ENCODE peak calls at places on chromosomes 3 and 15, in five cellular contexts. J is hepatocyte, L is PC-3, F is HCT116, Z is SK-N-SH. U is an unnamed sample.

GRCh38 chr3:63745757-63746156 is 73.3 kb upstream of the C3orf49 start:
- DNase-seq in L (no peak), Z (no peak), J (no peak), F (no peak), U (no peak)

GRCh38 chr3:46852329-46852720 is 10.9 kb downstream of the MYL3 start:
- DNase-seq in J (no peak), L (no peak), Z (no peak), F (no peak), U (no peak)

GRCh38 chr3:32780071-32780734 is 37.6 kb upstream of the TRIM71 start:
- DNase-seq in J (no peak), L (no peak), Z (no peak), F (no peak), U (no peak)

GRCh38 chr3:100492810-100493140 is 356 bp downstream of the TMEM45A start:
- DNase-seq in F (no peak), Z (no peak), L (peak; percentile 38), J (no peak), U (no peak)

GRCh38 chr15:61050844-61051569 is 178.1 kb downstream of the RORA start:
- DNase-seq in Z (no peak), L (peak; percentile 23), F (no peak), J (no peak), U (no peak)

GRCh38 chr3:183629546-183630301 is 5.7 kb upstream of the KLHL24 start:
- DNase-seq in F (no peak), Z (no peak), J (no peak), L (no peak), U (no peak)

GRCh38 chr15:77474987-77475385 is 54.3 kb downstream of the HMG20A start:
- DNase-seq in J (no peak), L (no peak), Z (no peak), F (no peak), U (no peak)

GRCh38 chr3:157573281-157573680 is 70.1 kb upstream of the VEPH1 start:
- DNase-seq in F (no peak), Z (no peak), L (peak; percentile 23), J (no peak), U (no peak)

GRCh38 chr3:192917508-192918274 is at the start of gene MB21D2:
- DNase-seq in J (peak; percentile 90), F (peak; percentile 69), L (peak; percentile 83), Z (peak; percentile 94), U (no peak)

GRCh38 chr3:150409125-150409526 is 1.0 kb downstream of the TSC22D2 start:
- DNase-seq in Z (no peak), L (peak; percentile 13), F (no peak), J (no peak), U (peak; percentile 33)

GRCh38 chr15:59830143-59830542 is 141.0 kb upstream of the BNIP2 start:
- DNase-seq in F (no peak), Z (no peak), J (no peak), L (no peak), U (no peak)

GRCh38 chr3:51408021-51408420 is 16.9 kb downstream of the RBM15B start:
- DNase-seq in L (no peak), J (no peak), F (no peak), Z (no peak), U (no peak)

GRCh38 chr3:61778095-61778494 is 216.7 kb downstream of the PTPRG start:
- DNase-seq in Z (no peak), J (no peak), L (no peak), F (no peak), U (no peak)

GRCh38 chr3:15681668-15682067 is 80.1 kb downstream of the BTD start:
- DNase-seq in L (no peak), F (no peak), Z (no peak), J (no peak), U (no peak)

GRCh38 chr3:196969660-196970546 is 1.3 kb upstream of the PIGZ start:
- DNase-seq in Z (peak; percentile 97), J (peak; percentile 86), L (peak; percentile 76), F (no peak), U (peak; percentile 73)

GRCh38 chr3:129694228-129694627 is 87.8 kb upstream of the PLXND1 start:
- DNase-seq in L (peak; percentile 52), J (peak; percentile 59), Z (no peak), F (peak; percentile 18), U (no peak)

GRCh38 chr3:148974726-148975125 is 16.6 kb upstream of the GYG1 start:
- DNase-seq in Z (no peak), J (no peak), L (no peak), F (no peak), U (no peak)

GRCh38 chr3:14523792-14524191 is 16.4 kb downstream of the GRIP2 start:
- DNase-seq in J (no peak), Z (no peak), L (peak; percentile 35), F (no peak), U (no peak)

GRCh38 chr15:100784493-100785180 is 95.0 kb upstream of the ALDH1A3 start:
- DNase-seq in F (no peak), Z (no peak), J (no peak), L (no peak), U (no peak)

GRCh38 chr3:196991581-196992460 is 23.2 kb upstream of the PIGZ start:
- DNase-seq in Z (no peak), J (no peak), L (no peak), F (no peak), U (no peak)

GRCh38 chr15:89003865-89004725 is 84.2 kb upstream of the ABHD2 start:
- DNase-seq in F (no peak), L (no peak), J (peak; percentile 83), Z (peak; percentile 65), U (peak; percentile 11)

GRCh38 chr15:71654714-71655174 is 155.6 kb upstream of the NR2E3 start:
- DNase-seq in J (no peak), L (no peak), Z (peak; percentile 47), F (no peak), U (no peak)

GRCh38 chr3:45688194-45688881 is 858 bp upstream of the SACM1L start:
- DNase-seq in F (no peak), Z (peak; percentile 64), L (peak; percentile 52), J (peak; percentile 61), U (peak; percentile 50)

GRCh38 chr3:168094580-168094876 is 1.2 kb downstream of the GOLIM4 start:
- DNase-seq in J (peak; percentile 68), Z (no peak), F (no peak), L (no peak), U (no peak)

GRCh38 chr3:3800685-3801509 is 1.7 kb downstream of the LRRN1 start:
- DNase-seq in L (no peak), J (peak; percentile 45), Z (peak; percentile 61), F (no peak), U (no peak)

GRCh38 chr3:140242818-140243276 is 307.9 kb downstream of the CLSTN2 start:
- DNase-seq in Z (no peak), L (no peak), F (no peak), J (no peak), U (no peak)

GRCh38 chr15:75843618-75844610 is 667 bp downstream of the UBE2Q2 start:
- DNase-seq in F (no peak), L (peak; percentile 44), Z (peak; percentile 88), J (peak; percentile 77), U (peak; percentile 64)

GRCh38 chr3:67292356-67293225 is 294.5 kb downstream of the KBTBD8 start:
- DNase-seq in L (peak; percentile 42), J (no peak), Z (no peak), F (no peak), U (no peak)

GRCh38 chr15:59594493-59594942 is 17.1 kb upstream of the GCNT3 start:
- DNase-seq in J (peak; percentile 82), Z (no peak), L (peak; percentile 71), F (no peak), U (no peak)

GRCh38 chr3:3927198-3927597 is 128.0 kb downstream of the LRRN1 start:
- DNase-seq in Z (no peak), L (no peak), F (no peak), J (no peak), U (no peak)

GRCh38 chr15:62089616-62090015 is 22.8 kb downstream of the C2CD4A start:
- DNase-seq in F (no peak), Z (no peak), J (no peak), L (no peak), U (no peak)

GRCh38 chr15:62090988-62091387 is 24.2 kb downstream of the C2CD4A start:
- DNase-seq in F (no peak), L (no peak), Z (no peak), J (no peak), U (no peak)

GRCh38 chr15:62099171-62099601 is 32.4 kb downstream of the C2CD4A start:
- DNase-seq in L (peak; percentile 74), J (no peak), F (no peak), Z (no peak), U (no peak)

DNA sequence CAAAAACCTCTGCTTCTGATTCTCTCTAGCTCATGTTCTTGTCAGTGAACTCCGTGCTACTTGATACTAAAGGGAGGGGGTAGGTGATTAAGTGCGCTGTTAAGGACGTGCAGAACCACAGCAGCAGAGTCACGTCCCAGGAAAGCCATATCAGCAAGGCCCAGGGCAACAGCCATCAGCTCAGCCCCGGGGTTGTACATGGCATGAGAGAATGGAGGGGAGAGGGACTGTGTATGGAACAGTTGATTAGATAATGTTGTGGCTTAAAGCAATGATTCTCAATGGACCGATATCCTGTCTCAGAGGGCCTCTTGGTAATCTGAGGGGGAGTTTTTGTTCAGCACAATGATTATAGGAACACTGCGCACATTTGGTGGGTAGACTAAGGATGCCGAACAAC is 27.6 kb downstream of the C2CD4A start:
- DNase-seq in F (no peak), Z (no peak), J (no peak), L (no peak), U (no peak)
- TF ChIP-seq EZH2phosphoT487 in F (no peak), Z (no peak), J (no peak), L (no peak), U (no peak)

DNA sequence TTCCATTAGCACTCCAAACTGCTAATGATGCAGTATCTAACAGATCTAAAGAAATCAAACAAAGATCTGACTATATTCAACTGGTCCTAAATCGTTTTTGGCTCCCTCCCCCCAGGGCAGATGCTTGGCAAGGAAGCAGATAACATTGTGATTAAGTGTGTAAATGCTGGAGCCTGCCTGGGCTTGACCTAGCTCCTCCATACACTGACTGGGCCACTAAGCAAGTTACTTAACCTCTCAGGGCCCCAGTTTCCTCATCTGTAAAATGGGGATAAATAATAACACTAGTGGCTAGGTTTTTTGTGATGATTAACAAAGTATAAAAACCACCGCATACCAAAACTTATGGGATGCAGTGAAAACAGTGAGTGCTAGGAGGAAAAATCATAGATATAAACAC is 9.2 kb downstream of the EID1 start:
- DNase-seq in J (no peak), F (no peak), Z (no peak), L (no peak), U (no peak)
- H3K4me3 ChIP-seq in J (no peak overlapping the region), F (no peak overlapping the region), Z (no peak overlapping the region), L (no peak overlapping the region), U (no peak overlapping the region)

GRCh38 chr15:39623550-39623931 is 42.7 kb downstream of the THBS1 start:
- DNase-seq in L (no peak), J (no peak), Z (no peak), F (no peak), U (peak; percentile 10)
- TF ChIP-seq EZH2phosphoT487 in L (no peak), J (no peak), Z (no peak), F (no peak), U (no peak)

GRCh38 chr15:58148633-58149032 is 10.5 kb downstream of the AQP9 start:
- DNase-seq in F (no peak), J (no peak), L (no peak), Z (no peak), U (no peak)

GRCh38 chr15:58146734-58147133 is 8.6 kb downstream of the AQP9 start:
- DNase-seq in F (no peak), L (peak; percentile 60), J (peak; percentile 25), Z (no peak), U (no peak)

GRCh38 chr15:58142827-58143226 is 4.6 kb downstream of the AQP9 start:
- DNase-seq in F (no peak), Z (no peak), L (no peak), J (no peak), U (no peak)

GRCh38 chr15:58148120-58148519 is 9.9 kb downstream of the AQP9 start:
- DNase-seq in Z (no peak), L (no peak), J (no peak), F (no peak), U (no peak)

GRCh38 chr15:58147151-58147550 is 9.0 kb downstream of the AQP9 start:
- DNase-seq in Z (no peak), J (no peak), F (no peak), L (no peak), U (no peak)
- H3K4me3 ChIP-seq in Z (no peak overlapping the region), J (no peak overlapping the region), F (no peak overlapping the region), L (no peak overlapping the region), U (no peak overlapping the region)

U was measured in OCI-LY7.